ENCODE peak calls at places on chromosomes 4 and X, in six cellular contexts. One of them, this sample, is unnamed.

GRCh38 chr4:82833696-82834313 is 35.2 kb upstream of the SCD5 start:
- DNase-seq in H1: no peak
- DNase-seq in IMR-90: peak; percentile 94
- DNase-seq in neuronal stem cell: no peak
- DNase-seq in trophoblast cell: peak; percentile 71
- DNase-seq in H9: no peak
- DNase-seq in this sample: peak; percentile 89

GRCh38 chrX:22534643-22535042 is 261.9 kb downstream of the CBLL2 start:
- DNase-seq in H9: no peak
- DNase-seq in H1: no peak
- DNase-seq in trophoblast cell: no peak
- DNase-seq in neuronal stem cell: no peak
- DNase-seq in IMR-90: peak; percentile 85
- DNase-seq in this sample: peak; percentile 1

GRCh38 chrX:130552444-130553073 is 150.8 kb downstream of the RBMX2 start:
- DNase-seq in H9: no peak
- DNase-seq in trophoblast cell: no peak
- DNase-seq in H1: no peak
- DNase-seq in neuronal stem cell: no peak
- DNase-seq in IMR-90: no peak
- DNase-seq in this sample: no peak

GRCh38 chrX:107448625-107449468 is 605 bp upstream of the FRMPD3 start:
- DNase-seq in neuronal stem cell: peak; percentile 27
- DNase-seq in H1: peak; percentile 55
- DNase-seq in H9: peak; percentile 81
- DNase-seq in trophoblast cell: no peak
- DNase-seq in IMR-90: no peak
- DNase-seq in this sample: no peak

GRCh38 chr4:9691221-9692065 is 90.0 kb upstream of the DRD5 start:
- DNase-seq in neuronal stem cell: peak; percentile 88
- DNase-seq in H9: peak; percentile 99
- DNase-seq in IMR-90: peak; percentile 6
- DNase-seq in trophoblast cell: peak; percentile 95
- DNase-seq in H1: peak; percentile 97
- DNase-seq in this sample: peak; percentile 48

GRCh38 chr4:15544196-15544730 is 74.6 kb downstream of the CC2D2A start:
- DNase-seq in H9: no peak
- DNase-seq in H1: no peak
- DNase-seq in IMR-90: no peak
- DNase-seq in trophoblast cell: no peak
- DNase-seq in neuronal stem cell: no peak
- DNase-seq in this sample: no peak

GRCh38 chr4:41613362-41613761 is 75.4 kb downstream of the LIMCH1 start:
- DNase-seq in neuronal stem cell: no peak
- DNase-seq in H9: peak; percentile 53
- DNase-seq in H1: no peak
- DNase-seq in IMR-90: no peak
- DNase-seq in trophoblast cell: no peak
- DNase-seq in this sample: peak; percentile 19

GRCh38 chrX:19705196-19705769 is 182.1 kb downstream of the SH3KBP1 start:
- DNase-seq in H1: no peak
- DNase-seq in H9: no peak
- DNase-seq in neuronal stem cell: no peak
- DNase-seq in IMR-90: no peak
- DNase-seq in trophoblast cell: peak; percentile 45
- DNase-seq in this sample: peak; percentile 61

GRCh38 chr4:965048-965765 is 8.2 kb downstream of the DGKQ start:
- DNase-seq in trophoblast cell: no peak
- DNase-seq in IMR-90: no peak
- DNase-seq in H9: no peak
- DNase-seq in H1: no peak
- DNase-seq in neuronal stem cell: no peak
- DNase-seq in this sample: no peak

GRCh38 chr4:152968806-152969394 is 32.8 kb downstream of the FHDC1 start:
- DNase-seq in neuronal stem cell: no peak
- DNase-seq in H9: no peak
- DNase-seq in IMR-90: peak; percentile 39
- DNase-seq in trophoblast cell: peak; percentile 48
- DNase-seq in H1: no peak
- DNase-seq in this sample: no peak

GRCh38 chrX:130097507-130098201 is 12.6 kb downstream of the ELF4 start:
- DNase-seq in trophoblast cell: peak; percentile 74
- DNase-seq in neuronal stem cell: no peak
- DNase-seq in IMR-90: no peak
- DNase-seq in H1: no peak
- DNase-seq in H9: no peak
- DNase-seq in this sample: no peak

GRCh38 chr4:183130328-183131155 is 31.5 kb downstream of the WWC2 start:
- DNase-seq in IMR-90: peak; percentile 52
- DNase-seq in neuronal stem cell: no peak
- DNase-seq in H1: no peak
- DNase-seq in H9: no peak
- DNase-seq in trophoblast cell: peak; percentile 3
- DNase-seq in this sample: no peak

GRCh38 chr4:149781150-149781549 is 34.5 kb downstream of the IQCM start:
- DNase-seq in H1: no peak
- DNase-seq in neuronal stem cell: no peak
- DNase-seq in trophoblast cell: no peak
- DNase-seq in H9: no peak
- DNase-seq in IMR-90: peak; percentile 80
- DNase-seq in this sample: peak; percentile 33

GRCh38 chr4:84965558-84966381 is 720 bp downstream of the WDFY3 start:
- DNase-seq in IMR-90: peak; percentile 17
- DNase-seq in H9: peak; percentile 55
- DNase-seq in trophoblast cell: peak; percentile 63
- DNase-seq in neuronal stem cell: peak; percentile 63
- DNase-seq in H1: peak; percentile 81
- DNase-seq in this sample: peak; percentile 57

GRCh38 chr4:22522206-22522605 is 6.3 kb upstream of the ADGRA3 start:
- DNase-seq in H9: no peak
- DNase-seq in trophoblast cell: peak; percentile 76
- DNase-seq in neuronal stem cell: no peak
- DNase-seq in H1: no peak
- DNase-seq in IMR-90: peak; percentile 5
- DNase-seq in this sample: no peak

GRCh38 chr4:119300072-119300387 is 21.9 kb downstream of the FABP2 start:
- DNase-seq in H9: no peak
- DNase-seq in neuronal stem cell: no peak
- DNase-seq in IMR-90: peak; percentile 59
- DNase-seq in H1: no peak
- DNase-seq in trophoblast cell: peak; percentile 50
- DNase-seq in this sample: peak; percentile 73

GRCh38 chr4:95548738-95549245 is at the start of gene UNC5C:
- DNase-seq in H9: peak; percentile 78
- DNase-seq in H1: peak; percentile 73
- DNase-seq in IMR-90: no peak
- DNase-seq in neuronal stem cell: peak; percentile 63
- DNase-seq in trophoblast cell: peak; percentile 10
- DNase-seq in this sample: peak; percentile 98

GRCh38 chr4:76305971-76306881 is at the start of gene STBD1:
- DNase-seq in IMR-90: peak; percentile 49
- DNase-seq in H1: peak; percentile 90
- DNase-seq in neuronal stem cell: peak; percentile 73
- DNase-seq in trophoblast cell: peak; percentile 88
- DNase-seq in H9: peak; percentile 88
- DNase-seq in this sample: peak; percentile 78

GRCh38 chr4:129095811-129096454 is at the start of gene C4orf33:
- DNase-seq in neuronal stem cell: peak; percentile 57
- DNase-seq in trophoblast cell: peak; percentile 77
- DNase-seq in H1: peak; percentile 68
- DNase-seq in IMR-90: peak; percentile 66
- DNase-seq in H9: peak; percentile 74
- DNase-seq in this sample: peak; percentile 85

GRCh38 chr4:73964862-73965611 is 16.8 kb downstream of the PF4 start:
- DNase-seq in IMR-90: no peak
- DNase-seq in neuronal stem cell: peak; percentile 36
- DNase-seq in H1: peak; percentile 79
- DNase-seq in H9: peak; percentile 88
- DNase-seq in trophoblast cell: peak; percentile 7
- DNase-seq in this sample: peak; percentile 22

GRCh38 chr4:156790866-156791265 is 180.7 kb downstream of the PDGFC start:
- DNase-seq in H1: no peak
- DNase-seq in neuronal stem cell: peak; percentile 43
- DNase-seq in IMR-90: peak; percentile 73
- DNase-seq in trophoblast cell: no peak
- DNase-seq in H9: no peak
- DNase-seq in this sample: peak; percentile 79

GRCh38 chrX:44342866-44343265 is 606 bp downstream of the EFHC2 start:
- DNase-seq in H1: no peak
- DNase-seq in trophoblast cell: no peak
- DNase-seq in neuronal stem cell: no peak
- DNase-seq in IMR-90: no peak
- DNase-seq in H9: no peak
- DNase-seq in this sample: no peak

DNA sequence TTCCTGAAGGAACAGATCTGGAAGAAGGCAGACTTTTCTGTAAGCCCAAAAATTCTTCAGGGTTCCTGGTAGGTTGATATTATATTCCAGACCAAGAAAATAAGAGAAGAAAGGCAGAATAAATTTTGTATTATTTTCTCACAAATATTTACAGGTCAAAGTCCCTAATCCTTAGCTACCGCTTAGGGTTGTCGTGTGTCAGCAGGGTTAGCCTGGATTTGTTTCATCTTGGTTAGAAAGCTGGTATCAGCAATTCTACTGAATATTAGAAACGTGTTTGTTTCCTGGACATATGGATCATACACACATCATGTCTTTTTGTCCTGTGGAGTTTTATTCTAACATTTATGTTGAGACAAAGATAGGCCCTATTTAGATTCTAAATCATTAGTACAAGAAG is 232.9 kb upstream of the CXXC4 start:
- DNase-seq in IMR-90: no peak
- DNase-seq in trophoblast cell: no peak
- DNase-seq in H9: no peak
- DNase-seq in H1: no peak
- DNase-seq in neuronal stem cell: no peak
- DNase-seq in this sample: no peak
- H3K14ac ChIP-seq in IMR-90: no peak overlapping the region
- H3K14ac ChIP-seq in trophoblast cell: no peak overlapping the region
- H3K14ac ChIP-seq in H9: no peak overlapping the region
- H3K14ac ChIP-seq in H1: no peak overlapping the region
- H3K14ac ChIP-seq in neuronal stem cell: no peak overlapping the region
- H3K14ac ChIP-seq in this sample: no peak overlapping the region

DNA sequence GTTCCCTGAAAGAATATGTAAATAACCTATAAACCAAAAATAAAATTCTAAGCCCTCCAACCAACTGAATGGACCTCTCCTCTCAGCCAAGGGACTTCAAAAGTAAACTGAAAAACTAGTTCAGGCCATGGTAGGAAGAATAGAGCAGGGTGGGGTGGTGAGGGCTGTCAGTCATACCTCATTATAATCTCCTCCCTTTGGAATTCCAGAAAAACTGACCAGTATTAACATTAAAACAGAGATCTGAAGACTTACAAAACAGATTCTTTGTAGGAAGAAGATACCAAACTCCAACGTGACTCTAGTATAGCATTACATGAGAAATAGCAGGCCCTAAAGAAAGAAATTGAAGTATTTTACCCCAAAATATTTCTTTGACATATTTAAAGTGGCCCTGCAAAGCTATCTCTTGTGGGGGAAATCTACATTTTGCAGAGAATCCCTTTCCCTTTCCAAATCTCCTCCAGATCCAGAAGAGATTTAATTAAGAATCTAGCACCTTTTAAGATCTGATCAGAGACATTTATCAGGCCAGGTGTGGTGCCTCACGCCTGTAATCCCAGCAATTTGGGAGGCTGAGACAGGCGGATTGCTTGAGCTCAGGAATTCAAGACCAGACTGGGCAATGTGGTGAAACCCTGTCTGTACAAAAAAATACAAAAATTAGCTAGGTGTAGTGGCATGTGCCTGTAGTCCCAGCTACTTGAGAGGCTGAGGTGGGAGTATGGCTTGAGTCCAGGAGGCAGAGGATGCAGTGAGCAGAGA is 15.1 kb downstream of the TBC1D9 start:
- DNase-seq in H1: no peak
- DNase-seq in IMR-90: no peak
- DNase-seq in neuronal stem cell: no peak
- DNase-seq in H9: no peak
- DNase-seq in trophoblast cell: peak; percentile 76
- DNase-seq in this sample: no peak
- H3K18ac ChIP-seq in H1: no peak overlapping the region
- H3K18ac ChIP-seq in IMR-90: no peak overlapping the region
- H3K18ac ChIP-seq in neuronal stem cell: no peak overlapping the region
- H3K18ac ChIP-seq in H9: no peak overlapping the region
- H3K18ac ChIP-seq in trophoblast cell: no peak overlapping the region
- H3K18ac ChIP-seq in this sample: no peak overlapping the region

DNA sequence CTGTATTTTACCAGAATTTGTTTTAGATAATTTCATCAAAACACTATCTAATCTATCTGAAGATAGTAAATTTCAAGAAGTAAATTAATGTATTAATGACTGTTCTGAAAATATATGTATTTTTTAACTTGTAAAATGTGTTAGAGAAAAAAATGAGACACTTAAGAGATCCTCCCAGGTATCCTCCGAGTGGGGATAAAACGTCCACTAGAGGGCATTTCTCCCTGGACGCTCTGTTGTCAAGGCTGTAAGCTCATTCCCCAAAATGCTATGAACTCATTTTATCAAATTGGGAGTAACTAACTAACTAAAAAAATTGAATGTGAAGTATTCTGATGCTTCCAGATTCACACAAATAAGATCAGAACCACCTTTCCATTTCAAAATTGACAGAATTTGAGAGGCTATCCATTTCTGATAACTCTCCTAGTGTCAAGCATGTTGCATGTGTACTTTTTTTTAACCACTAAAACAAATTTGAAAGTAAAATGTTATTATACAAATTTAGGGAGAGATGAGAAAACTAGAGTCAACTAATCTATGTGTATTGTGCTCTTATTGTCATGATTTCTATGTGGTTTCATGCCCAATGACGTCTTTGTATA is 337.3 kb upstream of the HS3ST1 start:
- DNase-seq in H1: no peak
- DNase-seq in neuronal stem cell: peak; percentile 33
- DNase-seq in IMR-90: peak; percentile 37
- DNase-seq in trophoblast cell: peak; percentile 77
- DNase-seq in H9: peak; percentile 32
- DNase-seq in this sample: peak; percentile 44
- H3K14ac ChIP-seq in H1: no peak overlapping the region
- H3K14ac ChIP-seq in neuronal stem cell: no peak overlapping the region
- H3K14ac ChIP-seq in IMR-90: no peak overlapping the region
- H3K14ac ChIP-seq in trophoblast cell: no peak overlapping the region
- H3K14ac ChIP-seq in H9: no peak overlapping the region
- H3K14ac ChIP-seq in this sample: no peak overlapping the region

DNA sequence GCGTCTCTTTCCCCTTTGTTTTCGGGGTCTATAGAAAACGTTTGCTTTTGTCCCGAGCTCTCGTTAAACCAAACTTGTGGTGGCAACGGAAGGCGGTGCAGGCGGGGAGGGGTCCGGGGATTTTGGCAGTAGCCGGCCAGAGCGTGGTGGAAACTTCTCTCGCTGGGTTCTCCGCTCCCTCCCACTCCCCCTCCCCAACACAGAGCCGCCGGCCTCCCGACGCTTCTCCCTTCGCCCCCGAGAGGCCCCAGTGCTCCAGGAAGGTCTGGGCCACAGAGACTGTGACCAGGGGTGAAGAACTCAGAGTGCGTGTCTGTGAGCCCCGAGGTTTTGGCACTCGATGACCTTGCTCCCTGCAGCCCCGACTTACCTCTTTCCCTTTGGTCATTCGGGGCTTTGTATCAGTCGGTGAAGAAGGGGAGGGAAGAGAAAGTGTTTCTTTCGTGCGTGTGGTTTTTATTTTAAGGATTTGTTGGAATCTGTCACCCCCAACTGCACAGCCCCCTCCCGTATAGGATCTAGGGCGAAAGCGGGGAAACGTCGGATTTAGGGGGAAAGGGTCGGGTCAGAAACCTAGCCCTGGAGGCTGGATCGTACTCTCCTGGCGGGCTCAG is 9.0 kb upstream of the BCOR start:
- DNase-seq in H1: no peak
- DNase-seq in neuronal stem cell: no peak
- DNase-seq in trophoblast cell: no peak
- DNase-seq in IMR-90: no peak
- DNase-seq in H9: peak; percentile 82
- DNase-seq in this sample: peak; percentile 31
- H3K18ac ChIP-seq in H1: peak overlapping the region; percentile 71
- H3K18ac ChIP-seq in neuronal stem cell: peak overlapping the region; percentile 91
- H3K18ac ChIP-seq in trophoblast cell: no peak overlapping the region
- H3K18ac ChIP-seq in IMR-90: no peak overlapping the region
- H3K18ac ChIP-seq in H9: no peak overlapping the region
- H3K18ac ChIP-seq in this sample: peak overlapping the region; percentile 62